ENCODE peak calls at places on chromosomes 2 and 18, in six cellular contexts. A, S, E, G, F and N are unnamed samples.

GRCh38 chr2:156430978-156431358 is 5.2 kb upstream of the GPD2 start:
- DNase-seq in A (no peak), S (no peak), E (no peak), G (no peak), F (peak), N (no peak)

GRCh38 chr2:68193774-68194372 is 36.2 kb downstream of the PNO1 start:
- DNase-seq in A (peak), S (no peak), E (no peak), G (no peak), F (no peak), N (no peak)

GRCh38 chr18:40473221-40473620 is 1481.8 kb upstream of the PIK3C3 start:
- DNase-seq in A (no peak), S (no peak), E (no peak), G (no peak), F (no peak), N (no peak)

GRCh38 chr2:106953779-106954178 is 67.8 kb upstream of the ST6GAL2 start:
- DNase-seq in A (no peak), S (no peak), E (no peak), G (no peak), F (no peak), N (no peak)

GRCh38 chr18:7000484-7001096 is 117.0 kb downstream of the LAMA1 start:
- DNase-seq in A (peak), S (no peak), E (no peak), G (no peak), F (no peak), N (no peak)

GRCh38 chr2:188808921-188809320 is 165.3 kb upstream of the COL3A1 start:
- DNase-seq in A (peak), S (no peak), E (no peak), G (no peak), F (no peak), N (no peak)

GRCh38 chr2:84958135-84959044 is 12.6 kb upstream of the KCMF1 start:
- DNase-seq in A (no peak), S (no peak), E (no peak), G (peak), F (no peak), N (peak)

GRCh38 chr2:219959471-219959870 is 332.0 kb downstream of the SLC4A3 start:
- DNase-seq in A (no peak), S (no peak), E (no peak), G (no peak), F (no peak), N (no peak)

GRCh38 chr2:74540291-74540690 is 10.6 kb downstream of the HTRA2 start:
- DNase-seq in A (no peak), S (no peak), E (peak), G (no peak), F (no peak), N (no peak)

GRCh38 chr2:120389036-120389391 is 43.1 kb downstream of the INHBB start:
- DNase-seq in A (no peak), S (no peak), E (peak), G (no peak), F (no peak), N (no peak)